ENCODE peak calls at places on chromosomes 2 and 18, in seven cellular contexts. Y, D, C, X, U, F and M are unnamed samples.

GRCh38 chr18:3354506-3354905 is 92.6 kb downstream of the MYL12B start:
- DNase-seq in Y (no peak), D (no peak), C (no peak), X (no peak), U (no peak), F (no peak), M (no peak)

GRCh38 chr2:45946023-45946422 is 294.5 kb downstream of the PRKCE start:
- DNase-seq in Y (no peak), D (no peak), C (no peak), X (peak; percentile 84), U (peak; percentile 86), F (peak; percentile 73), M (no peak)

GRCh38 chr2:241774419-241775222 is 2.0 kb upstream of the GAL3ST2 start:
- DNase-seq in Y (no peak), D (no peak), C (peak; percentile 50), X (peak; percentile 70), U (peak; percentile 51), F (peak; percentile 75), M (peak; percentile 24)

GRCh38 chr2:14530506-14530905 is 102.0 kb upstream of the LRATD1 start:
- DNase-seq in Y (no peak), D (no peak), C (no peak), X (no peak), U (no peak), F (no peak), M (peak; percentile 40)

GRCh38 chr2:188307850-188308283 is 16.2 kb downstream of the GULP1 start:
- DNase-seq in Y (no peak), D (no peak), C (no peak), X (no peak), U (no peak), F (no peak), M (no peak)

GRCh38 chr2:240343548-240343947 is 91.9 kb upstream of the GPC1 start:
- DNase-seq in Y (no peak), D (no peak), C (no peak), X (no peak), U (no peak), F (no peak), M (no peak)

GRCh38 chr2:29844713-29845320 is 76.6 kb downstream of the ALK start:
- DNase-seq in Y (no peak), D (no peak), C (no peak), X (no peak), U (no peak), F (peak; percentile 24), M (no peak)

GRCh38 chr2:123839326-123839725 is 185.8 kb upstream of the CNTNAP5 start:
- DNase-seq in Y (no peak), D (no peak), C (no peak), X (no peak), U (no peak), F (no peak), M (no peak)

GRCh38 chr2:65436825-65437221 is 4.4 kb upstream of the SPRED2 start:
- DNase-seq in Y (peak; percentile 79), D (no peak), C (no peak), X (no peak), U (no peak), F (no peak), M (no peak)

GRCh38 chr2:30217644-30218361 is 13.5 kb upstream of the LBH start:
- DNase-seq in Y (no peak), D (peak; percentile 98), C (peak; percentile 77), X (no peak), U (no peak), F (no peak), M (no peak)

GRCh38 chr2:61463769-61464475 is 7.0 kb downstream of the USP34 start:
- DNase-seq in Y (no peak), D (no peak), C (no peak), X (no peak), U (no peak), F (no peak), M (no peak)

GRCh38 chr2:212027681-212028628 is 510.6 kb downstream of the ERBB4 start:
- DNase-seq in Y (no peak), D (no peak), C (no peak), X (no peak), U (peak; percentile 35), F (no peak), M (peak; percentile 57)

GRCh38 chr2:217928324-217929293 is 74.2 kb downstream of the TNS1 start:
- DNase-seq in Y (no peak), D (no peak), C (no peak), X (no peak), U (no peak), F (no peak), M (no peak)

GRCh38 chr2:73999881-74000597 is 15.3 kb downstream of the TET3 start:
- DNase-seq in Y (no peak), D (no peak), C (no peak), X (peak; percentile 49), U (peak; percentile 58), F (no peak), M (no peak)

GRCh38 chr2:160516547-160517365 is 23.1 kb upstream of the RBMS1 start:
- DNase-seq in Y (no peak), D (no peak), C (no peak), X (no peak), U (peak; percentile 29), F (no peak), M (no peak)

GRCh38 chr2:96815326-96816126 is 542 bp upstream of the CNNM3 start:
- DNase-seq in Y (no peak), D (no peak), C (peak; percentile 63), X (peak; percentile 37), U (peak; percentile 63), F (no peak), M (no peak)

GRCh38 chr2:129067921-129068320 is 749.3 kb upstream of the HS6ST1 start:
- DNase-seq in Y (no peak), D (no peak), C (no peak), X (no peak), U (no peak), F (no peak), M (no peak)

GRCh38 chr2:209368406-209368805 is 55.4 kb upstream of the MAP2 start:
- DNase-seq in Y (no peak), D (no peak), C (no peak), X (peak; percentile 24), U (peak; percentile 15), F (no peak), M (no peak)

GRCh38 chr2:11851881-11852280 is 105.4 kb downstream of the LPIN1 start:
- DNase-seq in Y (no peak), D (no peak), C (no peak), X (no peak), U (no peak), F (no peak), M (no peak)

GRCh38 chr18:8623549-8624106 is 14.4 kb downstream of the RAB12 start:
- DNase-seq in Y (peak; percentile 36), D (no peak), C (no peak), X (peak; percentile 62), U (peak; percentile 7), F (no peak), M (peak; percentile 27)

GRCh38 chr2:43539991-43540860 is 55.6 kb downstream of the THADA start:
- DNase-seq in Y (peak; percentile 79), D (peak; percentile 91), C (no peak), X (peak; percentile 51), U (peak; percentile 97), F (no peak), M (peak; percentile 31)